ENCODE peak calls at places on chromosome 11, in four cellular contexts. K is hepatic stellate cell, J is memory B cell, Z is activated T-cell treated with anti-CD3 and anti-CD28 coated beads for 48 hours. N is an unnamed sample.
A peak's percentile ranks its signal among the peaks of the same experiment; 100 is the strongest.

GRCh38 chr11:65118097-65118837 is 766 bp upstream of the ZNHIT2 start:
- DNase-seq in Z (no peak), K (no peak), J (no peak), N (no peak)

GRCh38 chr11:88544656-88545280 is 207.2 kb upstream of the CTSC start:
- DNase-seq in Z (no peak), J (no peak), K (no peak), N (no peak)

GRCh38 chr11:25928076-25928475 is 403.9 kb upstream of the ANO3 start:
- DNase-seq in Z (no peak), J (no peak), K (no peak), N (no peak)

GRCh38 chr11:36774603-36775002 is 176.6 kb upstream of the RAG2 start:
- DNase-seq in J (no peak), Z (no peak), K (no peak), N (no peak)

GRCh38 chr11:67238894-67239794 is 27.1 kb upstream of the GRK2 start:
- DNase-seq in K (no peak), Z (no peak), J (no peak), N (no peak)

GRCh38 chr11:36487619-36488018 is 22.5 kb downstream of the TRAF6 start:
- DNase-seq in Z (no peak), K (no peak), J (no peak), N (no peak)

GRCh38 chr11:5036671-5037070 is 9.7 kb upstream of the OR52J3 start:
- DNase-seq in K (no peak), J (no peak), Z (no peak), N (no peak)

GRCh38 chr11:122038543-122038942 is 77.5 kb downstream of the BLID start:
- DNase-seq in Z (no peak), J (no peak), K (peak; percentile 29), N (no peak)

GRCh38 chr11:40434941-40435340 is 1024.5 kb downstream of the LRRC4C start:
- DNase-seq in Z (no peak), J (no peak), K (no peak), N (no peak)

GRCh38 chr11:1002091-1002984 is 34.2 kb downstream of the MUC6 start:
- DNase-seq in J (no peak), Z (no peak), K (no peak), N (no peak)

GRCh38 chr11:113193077-113193476 is 121.3 kb upstream of the TTC12 start:
- DNase-seq in Z (no peak), J (no peak), K (no peak), N (no peak)

GRCh38 chr11:15336016-15336415 is 221.3 kb downstream of the INSC start:
- DNase-seq in Z (no peak), K (no peak), J (no peak), N (no peak)

GRCh38 chr11:106187860-106188456 is 110.5 kb downstream of the AASDHPPT start:
- DNase-seq in J (no peak), Z (no peak), K (no peak), N (no peak)

GRCh38 chr11:132361011-132361550 is 990.7 kb downstream of the NTM start:
- DNase-seq in Z (no peak), J (no peak), K (no peak), N (no peak)

GRCh38 chr11:45872513-45873356 is 12.7 kb upstream of the MAPK8IP1 start:
- DNase-seq in K (peak; percentile 87), Z (peak; percentile 25), J (peak; percentile 40), N (peak; percentile 15)

GRCh38 chr11:122220321-122220720 is 104.3 kb upstream of the BLID start:
- DNase-seq in K (no peak), Z (no peak), J (no peak), N (no peak)

GRCh38 chr11:86765146-86765663 is 35.1 kb upstream of the PRSS23 start:
- DNase-seq in Z (no peak), K (no peak), J (no peak), N (no peak)

GRCh38 chr11:32830413-32830738 is 649 bp downstream of the PRRG4 start:
- DNase-seq in Z (no peak), J (no peak), K (no peak), N (no peak)

GRCh38 chr11:898160-898517 is 12.5 kb downstream of the CHID1 start:
- DNase-seq in K (peak; percentile 36), J (no peak), Z (no peak), N (no peak)

GRCh38 chr11:46858920-46859531 is 12.9 kb upstream of the CKAP5 start:
- DNase-seq in K (no peak), Z (no peak), J (no peak), N (no peak)

GRCh38 chr11:118679483-118679882 is at the start of gene TREH:
- DNase-seq in J (no peak), Z (no peak), K (no peak), N (no peak)

GRCh38 chr11:41018224-41018623 is 441.2 kb downstream of the LRRC4C start:
- DNase-seq in J (no peak), K (no peak), Z (no peak), N (no peak)

GRCh38 chr11:2533642-2534115 is 88.9 kb downstream of the KCNQ1 start:
- DNase-seq in J (no peak), K (peak; percentile 99), Z (peak; percentile 18), N (no peak)

GRCh38 chr11:126317681-126318641 is 14.1 kb downstream of the DCPS start:
- DNase-seq in Z (peak; percentile 18), J (no peak), K (peak; percentile 62), N (no peak)

GRCh38 chr11:77179681-77180080 is 51.6 kb downstream of the MYO7A start:
- DNase-seq in J (no peak), Z (no peak), K (no peak), N (no peak)

GRCh38 chr11:70547386-70547785 is 149.1 kb downstream of the CTTN start:
- DNase-seq in K (no peak), J (no peak), Z (no peak), N (no peak)

N was measured in stimulated activated naive B cell treated with anti-CD40 and anti-IgM and Interleukin-4, amounts not matched to agents 10 μg/mL and 1 μg/mL and 100 μg/mL, for 72 hours.